ENCODE peak calls at places on chromosomes 1 and 21, in ten cellular contexts. X is LHCN-M2; Q is left ventricle myocardium superior; Y is effector memory CD8-positive, alpha-beta T cell; K is adrenal gland; V is Calu3; D is NCI-H774; U is GM10248; R is HEK293T; E is aorta. G is an unnamed sample.

GRCh38 chr21:39385299-39386145 is 36.6 kb upstream of the HMGN1 start:
- DNase-seq in K (peak), Y (peak), Q (peak), X (peak), D (no peak), R (no peak), V (peak), E (peak), U (peak), G (peak)

GRCh38 chr1:211951856-211952255 is 83.5 kb downstream of the INTS7 start:
- DNase-seq in D (peak), E (no peak), U (peak), K (no peak), V (peak), R (no peak), Q (no peak), X (peak), Y (no peak), G (no peak)

GRCh38 chr1:33306061-33306460 is 14.8 kb downstream of the A3GALT2 start:
- DNase-seq in U (no peak), E (no peak), Q (no peak), V (no peak), Y (no peak), D (no peak), R (no peak), K (no peak), X (no peak), G (no peak)

GRCh38 chr1:27111771-27112573 is 43.0 kb downstream of the SLC9A1 start:
- DNase-seq in Q (peak), R (no peak), Y (peak), K (peak), U (peak), V (peak), D (peak), X (peak), E (peak), G (peak)

GRCh38 chr1:223775054-223775453 is 62.7 kb downstream of the CAPN2 start:
- DNase-seq in Y (no peak), X (peak), V (no peak), U (no peak), E (no peak), K (no peak), R (no peak), Q (no peak), D (no peak), G (no peak)

GRCh38 chr1:36303650-36304360 is 2.4 kb upstream of the SH3D21 start:
- DNase-seq in U (no peak), Q (no peak), Y (no peak), R (no peak), V (no peak), X (no peak), D (no peak), K (no peak), E (peak), G (no peak)

GRCh38 chr21:14737922-14738321 is 191.8 kb upstream of the SAMSN1 start:
- DNase-seq in K (peak), E (no peak), X (peak), U (peak), Y (peak), V (peak), D (no peak), R (peak), Q (no peak), G (no peak)

GRCh38 chr1:36166938-36167910 is 11.3 kb downstream of the MAP7D1 start:
- DNase-seq in Y (no peak), E (no peak), R (no peak), Q (no peak), D (no peak), K (no peak), V (no peak), U (no peak), X (peak), G (no peak)

GRCh38 chr1:30844631-30845030 is 63.9 kb downstream of the SDC3 start:
- DNase-seq in E (no peak), U (no peak), R (no peak), Y (no peak), K (no peak), X (no peak), Q (no peak), D (no peak), V (no peak), G (no peak)

GRCh38 chr21:43778469-43779335 is 2.6 kb upstream of the CSTB start:
- DNase-seq in V (peak), Y (no peak), Q (no peak), R (no peak), E (no peak), X (no peak), K (no peak), U (no peak), D (no peak), G (no peak)

GRCh38 chr21:36917487-36918158 is 48.8 kb downstream of the HLCS start:
- DNase-seq in R (peak), Q (no peak), V (peak), X (peak), E (no peak), K (peak), D (no peak), Y (no peak), U (no peak), G (peak)

GRCh38 chr1:208501542-208501941 is 257.4 kb upstream of the PLXNA2 start:
- DNase-seq in R (no peak), V (no peak), D (no peak), X (no peak), U (no peak), Y (no peak), K (no peak), Q (no peak), E (no peak), G (no peak)

GRCh38 chr1:55970711-55971110 is 608.7 kb downstream of the PLPP3 start:
- DNase-seq in Y (no peak), R (no peak), U (no peak), K (no peak), D (no peak), E (no peak), V (no peak), X (peak), Q (no peak), G (no peak)

G was measured in left lobe of liver.